ENCODE peak calls at places on chromosomes 13 and 19, in four cellular contexts. B is spleen, M is brain microvascular endothelial cell, G is lower leg skin. K is an unnamed sample.

GRCh38 chr13:49308104-49308875 is 60.6 kb downstream of the CDADC1 start:
- DNase-seq in B (no peak), G (peak), M (peak), K (no peak)

GRCh38 chr19:919157-920050 is 2.3 kb downstream of the KISS1R start:
- DNase-seq in B (peak), G (no peak), M (no peak), K (no peak)

GRCh38 chr19:23071087-23071511 is 45.7 kb upstream of the ZNF730 start:
- DNase-seq in G (no peak), M (peak), B (no peak), K (no peak)

GRCh38 chr13:27036236-27036981 is 135.2 kb downstream of the USP12 start:
- DNase-seq in G (peak), B (no peak), M (no peak), K (peak)

GRCh38 chr19:16449330-16449961 is 22.3 kb downstream of the EPS15L1 start:
- DNase-seq in M (no peak), G (no peak), B (no peak), K (no peak)

GRCh38 chr19:40745402-40745780 is 4.9 kb downstream of the ACTMAP start:
- DNase-seq in G (no peak), B (no peak), M (peak), K (no peak)

GRCh38 chr13:102355251-102355650 is 46.6 kb downstream of the FGF14 start:
- DNase-seq in G (no peak), B (no peak), M (no peak), K (no peak)

GRCh38 chr19:6577410-6578125 is 13.4 kb downstream of the CD70 start:
- DNase-seq in G (peak), M (no peak), B (no peak), K (no peak)

GRCh38 chr13:21901326-21901725 is 230.5 kb downstream of the FGF9 start:
- DNase-seq in M (no peak), G (no peak), B (no peak), K (no peak)

GRCh38 chr13:31962661-31963345 is 68.8 kb upstream of the FRY start:
- DNase-seq in G (no peak), M (peak), B (no peak), K (no peak)

GRCh38 chr13:19713186-19713965 is 69.4 kb downstream of the PSPC1 start:
- DNase-seq in G (no peak), M (peak), B (no peak), K (no peak)

GRCh38 chr19:2048959-2049740 is 1.9 kb downstream of the MKNK2 start:
- DNase-seq in M (no peak), B (peak), G (no peak), K (no peak)

GRCh38 chr19:41872775-41873647 is 4.1 kb upstream of the CD79A start:
- DNase-seq in B (peak), M (peak), G (no peak), K (no peak)

GRCh38 chr13:106038752-106039151 is 496.7 kb downstream of the EFNB2 start:
- DNase-seq in B (no peak), G (no peak), M (peak), K (no peak)

GRCh38 chr19:40612831-40613668 is 11.9 kb downstream of the LTBP4 start:
- DNase-seq in M (peak), B (peak), G (peak), K (no peak)

GRCh38 chr19:40799558-40800338 is 757 bp downstream of the EGLN2 start:
- DNase-seq in G (peak), B (peak), M (no peak), K (no peak)

GRCh38 chr19:18438331-18439024 is 545 bp upstream of the ISYNA1 start:
- DNase-seq in B (peak), M (peak), G (no peak), K (no peak)

GRCh38 chr19:18436651-18437478 is 1.1 kb downstream of the ISYNA1 start:
- DNase-seq in B (peak), M (peak), G (peak), K (peak)

GRCh38 chr19:18435848-18436631 is 1.9 kb downstream of the ISYNA1 start:
- DNase-seq in M (no peak), B (peak), G (no peak), K (no peak)

GRCh38 chr19:18439025-18439909 is 1.3 kb upstream of the ISYNA1 start:
- DNase-seq in M (peak), G (no peak), B (peak), K (no peak)

DNA sequence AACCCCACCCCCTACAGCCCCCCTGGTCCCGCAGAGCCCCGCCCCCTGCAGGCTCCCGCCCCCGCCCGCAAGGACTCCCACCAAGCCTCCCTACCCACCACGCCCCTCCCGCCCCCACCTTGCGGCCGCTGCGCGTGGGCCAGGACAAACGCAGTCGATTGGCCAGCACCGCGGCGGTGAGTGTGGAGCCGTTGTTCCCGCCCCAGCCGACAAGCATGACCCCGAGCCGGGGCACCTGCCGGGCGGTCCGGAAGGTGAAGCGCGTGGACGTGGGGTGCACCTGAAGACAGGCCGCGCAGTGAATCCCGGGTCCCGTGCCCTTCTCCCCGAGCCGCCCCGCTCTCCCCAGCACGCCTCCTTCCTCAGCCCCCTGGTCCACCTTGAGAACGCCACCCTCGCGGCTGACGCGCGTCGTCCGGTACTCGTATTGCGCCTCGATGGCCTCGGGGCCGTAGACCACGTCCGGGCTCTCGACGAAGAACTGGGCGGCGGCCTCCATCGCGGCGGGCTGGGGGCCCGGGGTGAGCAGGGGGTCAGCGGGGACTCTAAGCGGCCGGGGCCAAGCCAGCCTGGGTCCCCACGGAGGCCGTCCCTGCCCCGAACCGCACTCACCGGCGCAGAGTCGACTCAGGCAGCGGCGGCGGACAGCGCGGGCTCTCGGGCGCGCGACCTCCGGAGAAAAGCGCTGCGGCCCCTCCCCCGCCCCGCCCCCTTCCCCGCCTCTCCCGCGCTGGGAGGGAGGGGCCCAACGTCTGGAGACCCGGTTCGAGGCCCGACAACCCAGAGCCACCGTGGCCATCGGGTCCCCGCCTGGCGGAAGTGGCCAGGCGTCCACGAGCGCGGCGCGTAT is at the start of gene ISYNA1:
- DNase-seq in G (peak), B (peak), M (peak), K (no peak)
- TF ChIP-seq CTCF in G (no peak), B (no peak), M (no peak), K (no peak)

GRCh38 chr19:13366529-13367143 is 139.6 kb downstream of the CACNA1A start:
- DNase-seq in G (no peak), B (no peak), M (no peak), K (no peak)
- TF ChIP-seq CTCF in G (no peak), B (no peak), M (peak), K (peak)

DNA sequence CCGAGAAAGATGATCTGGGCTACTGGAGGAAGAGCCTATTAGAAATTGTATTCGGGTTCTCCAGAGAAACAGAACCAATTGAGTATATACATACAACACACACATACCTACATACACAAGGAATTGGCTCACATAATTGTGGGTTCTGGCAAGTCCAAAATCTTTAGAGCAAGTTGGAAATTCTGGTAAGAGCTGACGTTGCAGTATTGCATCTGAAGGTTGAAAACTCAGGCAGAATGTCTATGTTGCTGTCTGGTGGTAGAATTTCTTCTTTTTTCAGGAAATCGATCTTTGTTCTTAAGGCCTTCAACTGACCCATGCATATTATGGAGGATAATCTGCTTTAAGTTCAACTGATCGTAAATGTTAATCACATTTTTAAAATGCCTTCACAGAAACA is 15.5 kb upstream of the OLFM4 start:
- DNase-seq in G (no peak), M (no peak), B (no peak), K (no peak)
- TF ChIP-seq CTCF in G (no peak), M (no peak), B (no peak), K (no peak)

GRCh38 chr13:58399263-58399662 is 767.7 kb downstream of the PCDH17 start:
- DNase-seq in M (no peak), G (no peak), B (no peak), K (no peak)

GRCh38 chr13:58397596-58398387 is 766.2 kb downstream of the PCDH17 start:
- DNase-seq in G (no peak), B (peak), M (no peak), K (no peak)
- TF ChIP-seq CTCF in G (no peak), B (no peak), M (no peak), K (no peak)

DNA sequence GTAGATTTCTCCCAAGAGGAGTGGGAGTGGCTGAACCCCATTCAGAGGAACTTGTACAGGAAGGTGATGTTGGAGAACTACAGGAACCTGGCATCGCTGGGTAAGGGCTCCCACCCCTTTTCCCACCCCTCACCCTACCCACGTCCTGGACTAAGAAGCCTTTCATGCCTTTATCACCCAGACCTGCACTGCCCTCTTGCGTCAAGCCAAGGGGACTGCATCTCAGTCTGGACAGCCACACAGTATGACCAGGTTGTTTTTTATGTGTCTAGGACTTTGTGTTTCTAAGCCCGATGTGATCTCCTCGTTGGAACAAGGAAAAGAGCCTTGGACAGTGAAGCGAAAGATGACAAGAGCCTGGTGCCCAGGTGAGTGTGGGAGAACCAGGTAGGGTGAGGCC is 8.8 kb downstream of the ZFP28 start:
- DNase-seq in B (no peak), G (no peak), M (no peak), K (no peak)
- TF ChIP-seq CTCF in B (no peak), G (no peak), M (peak), K (no peak)

GRCh38 chr19:11288349-11288748 is 7.6 kb upstream of the TSPAN16 start:
- DNase-seq in G (no peak), B (no peak), M (peak), K (no peak)
- TF ChIP-seq CTCF in G (no peak), B (no peak), M (peak), K (peak)

DNA sequence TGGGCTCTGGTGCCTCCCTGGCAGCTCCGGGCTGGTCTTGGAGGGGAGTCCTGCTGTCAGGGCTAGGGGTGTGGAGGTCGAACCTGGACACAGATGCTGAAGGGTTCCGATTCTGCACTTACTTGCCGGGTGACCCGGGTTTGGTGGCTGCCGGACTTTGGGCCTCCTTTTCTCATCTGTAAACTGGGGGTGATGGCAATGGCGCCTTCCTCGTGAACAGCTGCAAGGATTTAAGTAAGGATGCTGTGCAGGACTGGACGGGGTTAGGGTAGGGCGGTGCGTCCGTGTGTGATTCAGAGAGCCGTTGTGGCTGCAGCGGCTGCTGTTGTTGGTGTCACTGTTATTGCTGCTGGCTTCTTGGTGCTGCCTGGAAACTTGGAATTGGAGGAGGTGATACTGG is 2.4 kb downstream of the HPN start:
- DNase-seq in G (no peak), B (no peak), M (no peak), K (no peak)
- TF ChIP-seq CTCF in G (no peak), B (no peak), M (no peak), K (no peak)

DNA sequence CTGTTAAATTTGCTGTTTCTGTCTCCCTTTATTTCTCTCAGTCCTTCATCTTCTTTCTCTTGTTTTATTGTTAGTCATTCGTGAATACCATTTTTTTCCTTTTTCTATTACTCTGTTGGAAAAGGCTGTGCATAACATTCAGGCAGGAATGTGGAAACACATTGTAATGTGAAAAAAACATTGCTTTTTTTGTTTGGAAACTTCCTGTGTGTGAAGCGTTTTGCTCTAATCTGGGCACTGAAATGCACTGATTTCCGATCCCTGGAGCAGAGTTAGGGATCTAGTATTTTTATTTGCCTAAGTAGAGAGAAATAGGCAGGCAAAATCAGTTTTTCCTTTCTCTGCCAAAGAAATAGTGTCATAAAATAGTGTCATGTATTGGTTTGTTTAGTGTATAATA is 155.5 kb downstream of the PCCA start:
- DNase-seq in B (no peak), G (no peak), M (no peak), K (no peak)
- TF ChIP-seq CTCF in B (no peak), G (no peak), M (no peak), K (no peak)

K was measured in osteocyte.